ENCODE peak calls at places on chromosomes 5 and 9, in ten cellular contexts. O is uterus, Z is cardiac muscle cell, D is DND-41, W is tibial nerve, I is stomach, Y is right atrium auricular region, E is endothelial cell of umbilical vein, H is endodermal cell, C is fibroblast of lung. P is an unnamed sample. For H3K9me3 and H3K36me3, the result is how much of the 10 kb centered on the place peaks cover.

GRCh38 chr5:144405986-144406385 is 235.3 kb downstream of the KCTD16 start:
- DNase-seq in C (no peak), I (no peak), O (no peak), H (no peak), D (no peak), Z (no peak), E (no peak), Y (no peak), W (no peak), P (no peak)

GRCh38 chr9:81372628-81373191 is 316.6 kb downstream of the TLE1 start:
- DNase-seq in Z (peak), I (peak), Y (no peak), E (no peak), D (no peak), H (no peak), O (peak), W (no peak), C (no peak), P (peak)

GRCh38 chr9:128733256-128733655 is 9.3 kb upstream of the ZDHHC12 start:
- DNase-seq in I (peak), C (peak), Z (peak), O (peak), W (peak), H (peak), Y (peak), E (peak), D (no peak), P (peak)

GRCh38 chr5:131983244-131983771 is 28.1 kb downstream of the ACSL6 start:
- DNase-seq in C (no peak), Y (no peak), D (peak), H (no peak), O (no peak), W (no peak), Z (peak), E (no peak), I (no peak), P (no peak)

GRCh38 chr5:94691947-94692346 is 73.5 kb downstream of the SLF1 start:
- DNase-seq in C (peak), D (no peak), O (no peak), I (no peak), W (no peak), H (no peak), Z (peak), E (peak), Y (no peak), P (no peak)

GRCh38 chr5:61610262-61611024 is 278.4 kb downstream of the ZSWIM6 start:
- DNase-seq in E (no peak), D (no peak), I (no peak), H (no peak), O (no peak), Y (no peak), W (no peak), Z (no peak), C (no peak), P (no peak)

GRCh38 chr5:168852329-168852728 is 273.2 kb upstream of the PANK3 start:
- DNase-seq in I (no peak), E (no peak), O (no peak), W (no peak), H (no peak), D (peak), C (no peak), Z (no peak), Y (no peak), P (no peak)

GRCh38 chr9:126682928-126683697 is 69.4 kb downstream of the LMX1B start:
- DNase-seq in D (no peak), C (peak), E (no peak), W (no peak), I (no peak), O (no peak), Z (no peak), H (peak), Y (no peak), P (no peak)

GRCh38 chr9:96376926-96377874 is 6.3 kb downstream of the SLC35D2 start:
- DNase-seq in Z (peak), I (no peak), H (no peak), O (no peak), E (peak), Y (no peak), W (no peak), D (no peak), C (peak), P (no peak)

GRCh38 chr5:126769703-126770102 is 7.2 kb upstream of the LMNB1 start:
- DNase-seq in Z (no peak), D (no peak), W (no peak), H (no peak), C (no peak), E (no peak), Y (no peak), I (no peak), O (no peak), P (no peak)

GRCh38 chr5:92378961-92379611 is 996.0 kb upstream of the ARRDC3 start:
- DNase-seq in Z (peak), H (peak), I (no peak), Y (no peak), D (no peak), O (no peak), C (peak), E (peak), W (no peak), P (no peak)

GRCh38 chr5:173917788-173918786 is 29.9 kb downstream of the CPEB4 start:
- DNase-seq in D (peak), C (peak), E (peak), Y (no peak), Z (peak), O (peak), W (peak), I (peak), H (peak), P (peak)

GRCh38 chr9:31847963-31848362 is 536.5 kb upstream of the ACO1 start:
- DNase-seq in O (no peak), H (no peak), Y (no peak), I (no peak), W (no peak), E (no peak), Z (no peak), D (no peak), C (no peak), P (no peak)

GRCh38 chr5:15585128-15585527 is 85.1 kb downstream of the FBXL7 start:
- DNase-seq in I (no peak), E (no peak), Z (no peak), W (no peak), C (no peak), H (no peak), O (no peak), Y (no peak), D (no peak), P (no peak)

GRCh38 chr5:54742417-54742889 is 224.9 kb downstream of the SNX18 start:
- DNase-seq in C (peak), E (peak), O (no peak), I (peak), H (no peak), W (no peak), D (no peak), Y (no peak), Z (peak), P (no peak)

GRCh38 chr5:32193591-32193990 is 19.5 kb upstream of the GOLPH3 start:
- DNase-seq in Y (peak), D (no peak), O (peak), E (peak), I (peak), H (no peak), Z (peak), C (peak), W (peak), P (peak)

GRCh38 chr9:121871431-121872025 is 220.1 kb downstream of the DAB2IP start:
- DNase-seq in Z (no peak), Y (no peak), D (no peak), C (no peak), W (no peak), H (peak), I (no peak), O (no peak), E (no peak), P (no peak)

GRCh38 chr5:76845890-76846289 is 3.9 kb upstream of the S100Z start:
- DNase-seq in O (no peak), I (no peak), Y (no peak), D (no peak), W (no peak), C (no peak), H (no peak), Z (no peak), E (no peak), P (no peak)

GRCh38 chr5:179193746-179194145 is 133.6 kb downstream of the ZNF354C start:
- DNase-seq in E (no peak), I (no peak), Z (no peak), O (no peak), Y (no peak), H (no peak), C (no peak), W (no peak), D (no peak), P (no peak)

GRCh38 chr5:43242196-43242595 is 50.2 kb downstream of the NIM1K start:
- DNase-seq in I (no peak), O (no peak), D (no peak), H (no peak), C (no peak), Z (no peak), E (no peak), W (no peak), Y (no peak), P (no peak)

GRCh38 chr9:28848671-28849070 is 1275.4 kb upstream of the C9orf72 start:
- DNase-seq in Y (no peak), C (no peak), Z (no peak), E (no peak), W (no peak), O (no peak), D (no peak), I (no peak), H (no peak), P (no peak)

GRCh38 chr9:122109035-122109813 is 16.1 kb upstream of the TTLL11 start:
- DNase-seq in D (no peak), I (no peak), O (no peak), E (no peak), Y (no peak), H (no peak), C (no peak), Z (no peak), W (no peak), P (no peak)

DNA sequence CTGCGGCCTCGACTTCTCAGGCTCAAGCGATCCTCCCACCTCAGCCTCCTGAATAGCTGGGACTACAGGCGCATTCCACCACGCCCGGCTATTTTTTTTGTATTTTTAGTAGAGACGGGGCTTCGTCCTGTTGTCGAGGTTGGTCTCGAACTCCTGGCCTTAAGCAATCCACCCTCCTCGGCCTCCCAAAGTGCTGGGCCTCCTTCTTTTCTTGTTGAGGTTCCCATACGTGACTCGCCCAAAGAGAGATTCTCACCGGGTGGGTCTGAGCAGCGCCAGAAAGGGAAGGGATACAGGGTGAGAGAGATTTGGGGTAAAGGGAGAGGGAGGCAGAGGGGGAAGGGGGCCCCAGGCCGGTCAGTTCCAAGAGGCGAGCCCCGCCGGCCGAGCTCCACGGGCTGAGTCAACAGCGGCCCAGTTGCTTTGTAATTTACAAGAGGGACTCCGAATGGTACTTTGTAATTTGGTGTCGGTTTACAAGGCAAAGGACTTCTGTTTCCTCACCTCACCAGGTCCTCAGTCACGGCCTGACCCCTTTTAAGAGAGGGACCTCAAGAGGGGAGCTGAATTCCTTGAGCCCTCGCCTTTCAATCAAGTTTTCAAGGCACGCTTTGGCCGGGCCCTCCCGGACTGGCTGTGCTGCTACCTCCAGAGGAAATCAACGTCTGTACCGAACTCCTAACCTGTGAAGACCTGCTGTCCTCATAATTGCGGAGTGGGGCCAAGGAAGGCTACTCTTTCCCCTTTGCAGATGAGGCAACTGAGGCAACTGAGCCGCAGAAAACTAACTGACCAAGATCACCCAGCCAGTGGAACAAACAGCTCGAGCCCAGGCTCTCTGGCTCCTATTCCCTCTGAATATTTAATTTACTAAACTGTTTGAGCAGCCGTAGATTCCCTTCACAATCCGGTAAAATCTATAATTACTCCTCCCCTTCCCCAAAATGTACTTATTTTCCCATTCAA is 3.2 kb upstream of the DMRT2 start:
- DNase-seq in C (no peak), Y (no peak), E (no peak), W (no peak), Z (no peak), H (no peak), D (no peak), I (no peak), O (no peak), P (no peak)
- H3K9me3 ChIP-seq in C (under half), Y (under half), E (under half), W (under half), Z (under half), H (under half), D (under half), I (under half), O (under half), P (under half)

GRCh38 chr9:98130576-98131228 is 11.7 kb upstream of the TRIM14 start:
- DNase-seq in Z (no peak), C (no peak), W (no peak), Y (no peak), D (no peak), E (no peak), O (no peak), H (peak), I (no peak), P (peak)

GRCh38 chr9:98127226-98127625 is 8.2 kb upstream of the TRIM14 start:
- DNase-seq in W (no peak), Y (no peak), Z (no peak), D (no peak), C (no peak), E (no peak), I (no peak), H (no peak), O (no peak), P (no peak)

GRCh38 chr9:98128316-98128715 is 9.3 kb upstream of the TRIM14 start:
- DNase-seq in C (no peak), W (no peak), I (no peak), Z (no peak), Y (no peak), E (no peak), H (no peak), D (no peak), O (no peak), P (no peak)

GRCh38 chr9:98132158-98132557 is 13.1 kb upstream of the TRIM14 start:
- DNase-seq in E (no peak), I (no peak), Z (no peak), Y (no peak), H (no peak), W (no peak), D (no peak), C (no peak), O (no peak), P (peak)

DNA sequence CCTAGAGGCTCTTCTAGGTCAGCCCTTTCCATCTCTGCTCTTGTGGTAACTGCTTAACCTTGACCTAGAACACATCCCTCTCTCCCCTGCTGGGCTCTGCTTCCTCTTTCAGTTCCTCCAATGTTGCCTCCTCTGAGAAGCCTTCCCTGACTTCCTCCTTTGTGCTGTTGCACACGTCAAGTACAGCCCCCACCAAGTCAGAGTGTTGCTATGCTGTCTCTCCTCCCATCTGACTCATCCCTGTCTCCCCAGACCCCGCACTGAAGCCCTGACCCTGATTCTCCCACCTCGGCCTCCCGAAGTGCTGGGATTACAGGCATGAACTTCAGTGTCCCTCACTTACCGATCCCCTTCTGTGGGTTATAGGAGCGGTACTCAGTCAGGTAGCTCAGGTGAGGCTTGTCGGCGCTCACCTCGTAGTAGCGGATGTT is 10.4 kb upstream of the TRIM14 start:
- DNase-seq in Y (no peak), E (no peak), O (no peak), I (no peak), C (no peak), W (no peak), D (no peak), Z (no peak), H (no peak), P (no peak)
- H3K36me3 ChIP-seq in Y (under half), E (under half), O (under half), I (under half), C (under half), W (under half), D (under half), Z (under half), H (under half), P (under half)

GRCh38 chr5:96381526-96381925 is 51.5 kb downstream of the PCSK1 start:
- DNase-seq in D (peak), O (no peak), H (no peak), Y (no peak), I (no peak), C (no peak), W (no peak), Z (no peak), E (no peak), P (no peak)
- TF ChIP-seq CTCF in D (peak), O (no peak), H (peak), Y (no peak), I (no peak), C (no peak), W (no peak), Z (no peak), E (no peak), P (no peak)

DNA sequence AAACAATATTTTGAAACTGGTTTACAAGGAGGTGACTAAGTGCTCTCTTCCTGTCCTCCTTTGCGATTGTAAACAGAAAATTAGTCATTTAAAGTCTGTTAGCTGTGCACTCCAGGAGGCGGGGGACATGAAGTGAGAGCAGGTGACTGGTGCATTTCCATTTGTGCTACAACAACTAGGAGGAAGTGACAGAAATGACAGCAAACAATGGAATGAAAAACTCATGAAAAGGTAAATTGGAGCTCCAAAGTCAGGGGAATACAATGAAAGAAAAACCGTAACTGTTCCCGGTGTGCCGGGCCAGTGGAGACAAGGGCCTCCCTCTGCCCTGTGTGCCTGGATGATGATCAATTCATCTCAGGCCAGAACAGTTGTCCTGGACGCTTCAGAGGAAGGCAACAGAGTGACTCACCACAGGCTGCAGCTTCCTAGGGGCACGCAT is 439.9 kb downstream of the GADD45G start:
- DNase-seq in O (no peak), D (no peak), E (peak), Y (no peak), W (no peak), I (no peak), H (no peak), C (no peak), Z (no peak), P (no peak)
- H3K9me3 ChIP-seq in O (under half), D (under half), E (under half), Y (under half), W (under half), I (under half), H (under half), C (under half), Z (under half), P (under half)

DNA sequence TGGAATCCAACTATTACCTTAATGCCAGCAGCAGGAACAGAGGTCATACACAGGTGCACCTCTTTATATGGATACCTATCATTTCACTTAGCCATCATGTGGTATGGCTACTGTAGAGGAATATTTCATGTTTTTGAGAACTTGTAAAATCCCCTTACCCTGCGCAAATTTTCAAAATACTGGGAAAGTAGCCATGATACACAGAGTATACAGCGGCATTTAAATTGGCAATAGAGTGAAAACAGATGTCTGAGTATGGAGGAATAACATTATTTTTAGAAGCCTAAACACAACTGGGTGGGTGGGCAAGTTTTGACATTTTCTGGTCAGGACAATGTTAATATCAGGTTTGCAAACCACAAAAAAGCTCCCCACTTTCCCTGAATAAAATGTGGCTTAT is 109.5 kb downstream of the SMIM23 start:
- DNase-seq in W (no peak), E (no peak), O (no peak), Z (no peak), Y (no peak), I (no peak), C (peak), D (no peak), H (no peak), P (no peak)
- H3K36me3 ChIP-seq in W (under half), E (under half), O (under half), Z (under half), Y (under half), I (under half), C (under half), D (under half), H (half or more), P (under half)

GRCh38 chr5:66436721-66437120 is 159.5 kb upstream of the MAST4 start:
- DNase-seq in E (no peak), D (no peak), H (peak), Y (no peak), I (no peak), Z (no peak), C (no peak), O (no peak), W (no peak), P (no peak)
- TF ChIP-seq CTCF in E (no peak), D (peak), H (peak), Y (no peak), I (no peak), Z (peak), C (no peak), O (no peak), W (no peak), P (no peak)

DNA sequence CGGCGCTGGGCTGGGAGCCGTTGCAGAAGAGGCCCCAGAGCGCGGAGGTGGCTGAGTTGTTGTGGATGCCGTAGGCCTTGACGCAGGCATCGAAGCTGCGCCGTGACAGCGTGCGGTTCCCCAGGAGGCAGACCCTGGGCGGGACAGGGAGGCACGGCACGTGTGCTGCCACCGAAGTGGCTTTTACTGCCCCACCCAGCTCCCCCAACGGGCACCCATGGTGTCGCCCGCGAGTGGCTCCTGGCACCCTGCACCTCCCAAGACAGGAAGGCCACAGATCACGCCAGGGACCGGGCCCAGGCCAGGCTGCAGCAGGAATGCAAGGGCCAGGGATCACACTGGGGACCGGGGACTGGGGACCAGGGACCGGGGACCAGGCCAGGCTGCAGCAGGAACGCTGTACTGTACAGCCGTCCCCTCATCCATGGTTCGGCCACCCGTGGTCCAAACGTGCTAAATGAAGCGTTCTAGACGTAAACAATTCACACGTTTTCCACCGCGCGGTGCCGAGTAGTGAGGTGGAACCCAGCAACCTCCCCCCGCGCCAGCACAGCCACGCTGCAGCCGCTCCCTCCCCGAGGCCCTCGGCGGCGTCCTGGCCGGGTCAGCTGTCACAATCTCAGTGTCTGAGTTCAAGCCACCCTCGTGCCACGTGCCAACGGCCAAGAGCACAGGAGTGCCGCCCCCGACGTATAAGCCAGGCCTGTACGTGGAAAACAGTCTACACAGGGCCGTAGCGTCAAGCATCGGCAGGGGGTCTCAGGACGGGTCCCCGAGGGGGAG is 27.8 kb downstream of the SLC12A7 start:
- DNase-seq in Z (no peak), C (no peak), E (no peak), W (no peak), Y (no peak), O (no peak), H (no peak), D (no peak), I (no peak), P (no peak)
- H3K9me3 ChIP-seq in Z (under half), C (under half), E (under half), W (under half), Y (under half), O (under half), H (under half), D (under half), I (under half), P (under half)

GRCh38 chr5:177515580-177515979 is 1.2 kb downstream of the DDX41 start:
- DNase-seq in D (no peak), W (no peak), O (no peak), H (no peak), Z (no peak), C (no peak), Y (no peak), I (no peak), E (no peak), P (no peak)
- H3K36me3 ChIP-seq in D (half or more), W (under half), O (under half), H (half or more), Z (under half), C (under half), Y (half or more), I (half or more), E (under half), P (half or more)

P was measured in tibial artery.